ENCODE peak calls at places on chromosomes 12 and 14, in four cellular contexts. O is CD4-positive, CD25-positive, alpha-beta regulatory T cell; L is testis; J is tibial nerve. Z is an unnamed sample. For H3K4me1, the result is how much of the 10 kb centered on the place peaks cover.

GRCh38 chr12:54701940-54702592 is 53.9 kb upstream of the DCD start:
- DNase-seq in O (peak), L (no peak), J (peak), Z (no peak)

GRCh38 chr12:81332054-81332453 is 254.2 kb downstream of the ACSS3 start:
- DNase-seq in L (no peak), J (no peak), O (no peak), Z (no peak)

GRCh38 chr14:106174206-106174605 is 647.8 kb downstream of the TMEM121 start:
- DNase-seq in O (peak), J (no peak), L (no peak), Z (no peak)

GRCh38 chr12:278046-278445 is 15.4 kb upstream of the SLC6A13 start:
- DNase-seq in J (no peak), O (no peak), L (no peak), Z (no peak)

GRCh38 chr14:96176811-96177211 is 27.8 kb upstream of the BDKRB2 start:
- DNase-seq in J (peak), O (no peak), L (peak), Z (no peak)

GRCh38 chr12:5909560-5909959 is 35.5 kb downstream of the ANO2 start:
- DNase-seq in L (no peak), J (no peak), O (no peak), Z (no peak)

GRCh38 chr12:122864894-122865253 is 29.6 kb downstream of the HIP1R start:
- DNase-seq in J (no peak), O (no peak), L (no peak), Z (no peak)

GRCh38 chr12:115383668-115384067 is 699.7 kb upstream of the TBX3 start:
- DNase-seq in O (no peak), J (no peak), L (no peak), Z (no peak)

GRCh38 chr14:97757491-97757890 is 960.3 kb downstream of the VRK1 start:
- DNase-seq in O (no peak), J (no peak), L (no peak), Z (no peak)

GRCh38 chr14:106605548-106606448 is 1079.4 kb downstream of the TMEM121 start:
- DNase-seq in L (peak), J (no peak), O (peak), Z (peak)

GRCh38 chr12:41605528-41606295 is 417.6 kb downstream of the PDZRN4 start:
- DNase-seq in J (no peak), O (no peak), L (no peak), Z (no peak)

GRCh38 chr14:59769586-59769985 is 101.0 kb downstream of the RTN1 start:
- DNase-seq in J (no peak), L (no peak), O (no peak), Z (no peak)

GRCh38 chr12:50061946-50062725 is 4.7 kb downstream of the ASIC1 start:
- DNase-seq in L (no peak), O (no peak), J (no peak), Z (no peak)

GRCh38 chr14:70052990-70053389 is 135.8 kb downstream of the SLC8A3 start:
- DNase-seq in J (no peak), O (no peak), L (peak), Z (no peak)

GRCh38 chr14:104107101-104107581 is 21.6 kb downstream of the ASPG start:
- DNase-seq in O (no peak), J (no peak), L (no peak), Z (no peak)

GRCh38 chr12:24488091-24488596 is 460.8 kb downstream of the BCAT1 start:
- DNase-seq in O (no peak), J (no peak), L (no peak), Z (no peak)

GRCh38 chr12:59452259-59452658 is 143.6 kb upstream of the SLC16A7 start:
- DNase-seq in L (no peak), J (no peak), O (no peak), Z (no peak)

GRCh38 chr12:81859521-81859920 is 100.4 kb upstream of the PPFIA2 start:
- DNase-seq in O (no peak), J (no peak), L (no peak), Z (no peak)

GRCh38 chr12:124386059-124386458 is 91.2 kb downstream of the RFLNA start:
- DNase-seq in O (no peak), L (peak), J (no peak), Z (no peak)

GRCh38 chr12:104974626-104975290 is 11.4 kb upstream of the NOPCHAP1 start:
- DNase-seq in O (no peak), J (no peak), L (no peak), Z (no peak)

GRCh38 chr12:15701212-15701611 is 88.0 kb downstream of the EPS8 start:
- DNase-seq in O (peak), L (no peak), J (no peak), Z (no peak)

GRCh38 chr14:32576088-32576795 is 247.1 kb downstream of the AKAP6 start:
- DNase-seq in O (peak), L (peak), J (peak), Z (no peak)

GRCh38 chr12:121061831-121062230 is 22.8 kb upstream of the OASL start:
- DNase-seq in O (no peak), J (no peak), L (no peak), Z (no peak)

GRCh38 chr14:60092516-60092915 is 793 bp downstream of the PCNX4 start:
- DNase-seq in L (peak), J (peak), O (peak), Z (no peak)

GRCh38 chr14:52961060-52961639 is 10.3 kb upstream of the FERMT2 start:
- DNase-seq in L (peak), O (peak), J (peak), Z (no peak)

GRCh38 chr14:90624228-90624627 is 192.0 kb downstream of the TTC7B start:
- DNase-seq in L (no peak), O (no peak), J (no peak), Z (no peak)

GRCh38 chr14:67622675-67623074 is 3.0 kb downstream of the ARG2 start:
- DNase-seq in J (peak), O (peak), L (peak), Z (no peak)
- H3K4me3 ChIP-seq in J (no peak), O (no peak), L (no peak), Z (no peak)

GRCh38 chr12:55742719-55743130 is at the start of gene GDF11:
- DNase-seq in O (peak), J (peak), L (peak), Z (peak)

GRCh38 chr12:55745361-55746146 is 2.6 kb downstream of the GDF11 start:
- DNase-seq in J (no peak), L (no peak), O (no peak), Z (no peak)

GRCh38 chr12:55746147-55746912 is 3.4 kb downstream of the GDF11 start:
- DNase-seq in L (no peak), J (no peak), O (no peak), Z (no peak)

GRCh38 chr12:55743131-55743921 is 404 bp downstream of the GDF11 start:
- DNase-seq in L (peak), J (no peak), O (peak), Z (peak)

DNA sequence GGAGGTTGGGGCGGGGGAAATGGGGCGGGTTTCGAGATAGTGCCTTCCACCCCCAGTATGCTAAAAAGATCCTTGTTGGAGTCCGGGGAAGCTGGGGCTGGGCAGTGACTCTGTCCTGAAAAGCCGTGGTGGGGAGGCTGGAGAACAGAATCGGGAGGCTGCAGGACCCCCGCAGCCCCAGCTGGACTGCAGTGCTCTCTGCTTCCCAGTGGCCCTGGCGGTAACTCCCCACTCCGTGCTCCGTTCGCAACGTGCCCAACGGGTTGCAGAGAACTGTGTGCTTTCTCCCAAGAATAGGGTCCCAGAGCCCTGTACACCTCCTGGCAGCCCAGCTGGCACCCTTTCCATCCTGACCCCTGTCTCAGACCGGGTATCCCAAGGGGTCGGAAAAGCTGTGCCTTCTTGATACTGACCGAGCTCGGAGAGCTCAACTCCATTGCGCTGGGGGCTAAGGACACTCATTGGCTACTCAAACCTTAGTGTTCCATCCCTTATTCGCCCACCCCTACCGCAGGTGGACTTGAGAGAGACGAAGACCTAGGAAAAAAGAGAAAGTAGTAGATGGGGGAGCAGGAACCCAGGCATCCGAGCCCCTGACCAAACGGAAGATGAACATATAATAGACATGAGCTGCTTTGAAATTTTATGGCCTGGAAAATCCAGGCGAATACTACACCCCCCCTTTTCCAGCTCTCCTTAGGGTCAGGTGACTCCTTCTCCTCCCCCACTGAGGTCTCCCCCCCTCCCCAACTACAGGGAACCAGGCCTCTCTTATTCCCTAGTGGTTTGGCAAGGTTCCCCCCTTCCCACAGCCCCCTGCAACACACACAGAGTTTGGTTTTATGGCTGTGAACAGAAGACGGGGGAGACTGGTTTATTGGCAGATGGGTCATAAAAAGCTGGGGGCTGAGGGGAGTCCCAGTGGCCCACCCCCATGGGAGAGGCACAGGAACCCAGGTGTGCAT is 1.3 kb downstream of the GDF11 start:
- DNase-seq in L (no peak), O (no peak), J (no peak), Z (no peak)
- H3K4me1 ChIP-seq in L (under half), O (under half), J (under half), Z (under half)

GRCh38 chr12:3365416-3366385 is 125.3 kb upstream of the PRMT8 start:
- DNase-seq in J (no peak), L (peak), O (no peak), Z (peak)
- H3K4me3 ChIP-seq in J (no peak), L (peak), O (no peak), Z (peak)

GRCh38 chr12:13204428-13204827 is 7.9 kb downstream of the EMP1 start:
- DNase-seq in L (no peak), O (no peak), J (no peak), Z (no peak)
- H3K4me1 ChIP-seq in L (under half), O (under half), J (half or more), Z (under half)

DNA sequence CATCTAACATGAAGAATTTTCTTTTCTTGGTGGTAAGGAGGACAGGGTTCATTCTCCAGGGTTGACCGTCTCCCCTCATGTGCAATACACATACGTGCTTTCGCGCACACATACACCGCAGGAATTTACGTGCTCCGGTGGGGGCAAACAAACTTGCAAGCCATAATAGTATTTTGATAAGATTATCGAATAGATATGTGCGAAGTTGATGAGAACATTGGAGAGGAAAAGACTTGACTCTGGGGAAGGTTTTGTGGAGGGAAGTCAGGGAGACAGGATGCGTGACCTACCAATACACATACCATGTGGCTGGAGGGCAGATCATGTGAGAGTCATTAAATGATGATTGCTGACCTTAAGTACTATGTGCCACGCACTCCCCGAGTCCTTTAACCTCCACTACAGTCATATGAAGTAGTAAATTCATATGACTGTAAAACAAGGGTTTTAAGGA is 876 bp downstream of the RAD51B start:
- DNase-seq in L (no peak), O (peak), J (no peak), Z (no peak)
- H3K4me3 ChIP-seq in L (peak), O (peak), J (peak), Z (peak)

DNA sequence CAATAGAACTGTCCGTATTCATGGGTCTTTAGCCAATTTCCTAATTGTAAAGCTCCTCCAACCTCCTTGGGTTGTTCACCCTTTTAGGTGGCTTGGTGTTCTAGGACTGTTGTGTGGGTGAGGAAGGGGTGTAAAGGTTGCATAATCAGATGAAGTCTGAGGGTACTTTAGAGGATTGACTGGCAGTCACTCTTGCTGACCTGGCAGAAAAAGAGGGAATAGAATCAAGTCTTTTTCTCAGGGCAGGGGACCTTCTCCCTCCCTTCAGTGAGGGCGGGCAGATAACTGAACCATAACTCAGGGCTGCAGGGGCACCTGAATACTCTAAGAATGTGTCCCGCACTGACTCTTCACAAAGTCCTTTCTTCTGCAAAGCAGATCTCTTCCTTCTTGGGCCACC is 436.2 kb downstream of the CCDC91 start:
- DNase-seq in L (no peak), O (no peak), J (no peak), Z (no peak)
- H3K4me1 ChIP-seq in L (under half), O (under half), J (under half), Z (under half)

DNA sequence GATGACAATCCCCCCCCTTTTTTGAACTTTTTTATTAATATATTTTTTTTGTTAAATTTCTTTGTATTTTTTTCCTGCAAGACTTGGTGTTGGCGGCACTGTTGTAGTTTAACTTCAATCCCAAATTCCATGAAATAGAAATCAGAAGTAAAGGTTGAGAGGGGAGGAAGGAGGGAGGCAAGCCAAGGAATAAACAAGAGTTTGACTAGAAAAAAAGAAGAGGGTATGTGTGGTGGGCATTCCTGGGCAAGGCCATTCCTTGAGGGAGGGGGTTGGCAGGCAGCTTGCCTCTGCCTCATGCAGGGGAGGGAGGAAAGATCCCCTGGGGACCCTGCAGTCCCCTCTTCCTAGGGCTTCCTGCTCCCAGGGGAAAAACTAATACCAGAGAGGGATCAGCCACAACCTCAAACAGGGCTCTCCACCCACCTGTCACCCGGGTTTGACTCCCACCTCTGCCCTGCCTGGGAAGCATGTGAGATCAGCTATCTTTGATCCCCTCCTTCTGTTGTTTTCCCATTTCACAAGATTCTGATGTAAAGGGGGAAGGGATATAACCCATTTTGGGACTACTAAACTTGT is 519 bp upstream of the AP1G2 start:
- DNase-seq in J (no peak), O (no peak), L (no peak), Z (no peak)
- H3K4me3 ChIP-seq in J (peak), O (peak), L (peak), Z (peak)

GRCh38 chr14:55129428-55130193 is 559 bp downstream of the LGALS3 start:
- DNase-seq in L (peak), J (peak), O (peak), Z (peak)
- H3K4me1 ChIP-seq in L (under half), J (under half), O (half or more), Z (under half)

GRCh38 chr14:83163016-83163415 is 1629.4 kb upstream of the SEL1L start:
- DNase-seq in O (no peak), J (no peak), L (no peak), Z (no peak)
- H3K4me3 ChIP-seq in O (no peak), J (no peak), L (no peak), Z (no peak)

GRCh38 chr12:116427200-116427932 is 131.8 kb upstream of the MAP1LC3B2 start:
- DNase-seq in L (no peak), O (no peak), J (no peak), Z (no peak)
- H3K4me1 ChIP-seq in L (under half), O (under half), J (under half), Z (under half)

Z was measured in pancreas.